ENCODE peak calls at places on chromosomes 5 and 9, in nine cellular contexts. V is adrenal gland, Z is colonic mucosa, O is fibroblast of lung, Q is upper lobe of left lung, L is cardiac muscle cell, I is psoas muscle, T is AG09309, N is IMR-90. S is an unnamed sample.

GRCh38 chr9:133714606-133715294 is 23.4 kb downstream of the SARDH start:
- DNase-seq in V (peak), Z (no peak), O (peak), Q (peak), L (peak), I (peak), T (no peak), N (peak), S (peak)

GRCh38 chr5:81393783-81394718 is at the start of gene ACOT12:
- DNase-seq in V (no peak), Z (no peak), O (peak), Q (peak), L (peak), I (no peak), T (no peak), N (peak), S (no peak)

GRCh38 chr9:18327106-18327505 is 146.8 kb upstream of the ADAMTSL1 start:
- DNase-seq in V (no peak), Z (no peak), O (peak), Q (no peak), L (no peak), I (no peak), T (no peak), N (no peak), S (no peak)

GRCh38 chr9:128554155-128554862 is 1.9 kb downstream of the SPTAN1 start:
- DNase-seq in V (peak), Z (peak), O (peak), Q (no peak), L (peak), I (peak), T (peak), N (peak), S (peak)

GRCh38 chr9:110545705-110546104 is 33.8 kb downstream of the SVEP1 start:
- DNase-seq in V (no peak), Z (no peak), O (peak), Q (no peak), L (no peak), I (no peak), T (no peak), N (peak), S (no peak)

GRCh38 chr9:76394023-76394895 is at the start of gene RFK:
- DNase-seq in V (peak), Z (peak), O (peak), Q (peak), L (peak), I (peak), T (peak), N (peak), S (peak)

GRCh38 chr5:146042628-146043279 is 62.6 kb downstream of the PLAC8L1 start:
- DNase-seq in V (no peak), Z (peak), O (peak), Q (no peak), L (no peak), I (no peak), T (peak), N (peak), S (no peak)

GRCh38 chr5:39371367-39371635 is 7.0 kb upstream of the C9 start:
- DNase-seq in V (no peak), Z (no peak), O (no peak), Q (no peak), L (no peak), I (no peak), T (no peak), N (no peak), S (no peak)

GRCh38 chr9:297104-297794 is 82.6 kb downstream of the DOCK8 start:
- DNase-seq in V (peak), Z (peak), O (no peak), Q (no peak), L (no peak), I (peak), T (no peak), N (no peak), S (no peak)

GRCh38 chr5:136018814-136019777 is 9.7 kb upstream of the TGFBI start:
- DNase-seq in V (peak), Z (peak), O (peak), Q (no peak), L (no peak), I (peak), T (peak), N (peak), S (no peak)

GRCh38 chr5:1464096-1464446 is 18.8 kb upstream of the SLC6A3 start:
- DNase-seq in V (no peak), Z (no peak), O (no peak), Q (no peak), L (no peak), I (no peak), T (no peak), N (no peak), S (no peak)

GRCh38 chr9:19049872-19050636 is 827 bp downstream of the RRAGA start:
- DNase-seq in V (no peak), Z (peak), O (peak), Q (no peak), L (peak), I (no peak), T (no peak), N (peak), S (no peak)

GRCh38 chr9:34035656-34036055 is 13.0 kb downstream of the UBAP2 start:
- DNase-seq in V (no peak), Z (no peak), O (peak), Q (no peak), L (no peak), I (no peak), T (no peak), N (no peak), S (no peak)

GRCh38 chr9:83479765-83480164 is 58.4 kb downstream of the FRMD3 start:
- DNase-seq in V (no peak), Z (no peak), O (no peak), Q (no peak), L (no peak), I (no peak), T (no peak), N (no peak), S (no peak)

GRCh38 chr5:158170060-158170459 is 311.1 kb upstream of the CLINT1 start:
- DNase-seq in V (no peak), Z (peak), O (no peak), Q (no peak), L (no peak), I (no peak), T (no peak), N (no peak), S (no peak)

GRCh38 chr9:110426052-110426709 is 88.5 kb upstream of the TXNDC8 start:
- DNase-seq in V (no peak), Z (no peak), O (peak), Q (no peak), L (no peak), I (no peak), T (no peak), N (peak), S (peak)

GRCh38 chr5:176352116-176352878 is 9.3 kb downstream of the KIAA1191 start:
- DNase-seq in V (peak), Z (no peak), O (peak), Q (no peak), L (no peak), I (no peak), T (no peak), N (peak), S (no peak)

GRCh38 chr5:176359658-176360057 is 1.9 kb downstream of the KIAA1191 start:
- DNase-seq in V (no peak), Z (no peak), O (peak), Q (no peak), L (no peak), I (no peak), T (no peak), N (peak), S (no peak)

GRCh38 chr5:176353533-176353932 is 8.0 kb downstream of the KIAA1191 start:
- DNase-seq in V (no peak), Z (no peak), O (no peak), Q (no peak), L (no peak), I (no peak), T (no peak), N (no peak), S (no peak)

GRCh38 chr5:176356179-176356566 is 5.4 kb downstream of the KIAA1191 start:
- DNase-seq in V (no peak), Z (no peak), O (no peak), Q (no peak), L (no peak), I (no peak), T (no peak), N (no peak), S (no peak)

DNA sequence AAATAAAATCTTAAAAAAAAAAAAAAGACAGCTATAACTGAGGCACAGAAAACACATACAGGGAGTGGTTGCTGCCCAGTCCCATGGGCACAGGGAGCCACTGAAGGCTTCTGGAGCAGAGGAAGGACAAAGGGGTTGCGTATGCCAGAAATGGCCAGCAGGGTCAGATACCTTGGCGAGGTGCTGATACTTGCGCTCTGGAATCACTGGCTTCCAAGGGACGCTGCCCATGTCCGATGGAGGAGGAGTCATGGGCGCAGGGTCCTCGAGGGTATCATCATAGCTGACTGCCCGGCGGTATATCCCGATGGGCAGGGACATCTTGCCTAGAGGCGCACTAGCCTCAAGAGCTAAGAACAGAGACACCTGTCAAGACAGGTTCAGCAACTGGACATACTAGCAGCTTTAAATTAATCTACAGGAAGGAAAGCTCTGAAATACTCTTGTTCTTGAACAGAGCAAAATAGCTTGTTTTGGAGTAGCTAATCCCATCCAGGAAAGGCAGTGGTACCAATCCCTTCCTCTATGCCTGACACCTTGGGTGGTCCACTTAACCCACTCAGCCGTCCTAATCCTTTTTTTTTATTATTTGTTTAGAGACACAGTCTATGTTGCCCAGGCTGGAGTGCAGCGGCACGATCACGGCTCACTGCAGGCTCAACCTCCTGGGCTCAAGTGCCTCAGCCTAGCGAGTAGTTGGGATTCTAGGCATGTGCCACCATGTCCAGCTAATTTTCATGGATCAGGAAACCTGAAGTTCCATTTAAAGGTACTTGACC is 6.0 kb downstream of the KIAA1191 start:
- DNase-seq in V (no peak), Z (no peak), O (no peak), Q (no peak), L (no peak), I (no peak), T (no peak), N (no peak), S (no peak)
- TF ChIP-seq CTCF in V (no peak), Z (no peak), O (no peak), Q (no peak), L (no peak), I (no peak), T (no peak), N (no peak), S (peak)

DNA sequence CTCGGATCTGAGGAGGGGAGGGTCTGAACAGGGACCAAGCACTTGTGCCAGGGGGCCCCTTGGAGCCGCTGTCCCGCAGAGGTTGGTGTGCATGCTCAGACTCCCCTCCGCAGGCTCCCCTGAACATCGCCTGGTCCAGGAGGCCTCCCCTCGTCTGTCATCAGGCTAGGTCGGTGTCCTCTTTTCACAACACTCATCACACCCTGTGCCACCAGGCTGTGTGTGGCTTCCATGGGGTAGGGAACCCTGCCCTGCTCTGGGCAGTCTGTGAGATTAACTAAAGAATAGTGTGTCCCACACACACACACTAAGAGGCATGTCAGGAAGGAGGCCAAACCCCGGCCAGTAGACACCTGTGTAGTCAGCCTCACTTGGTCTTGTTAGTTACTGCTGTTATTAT is 119.3 kb downstream of the C5orf15 start:
- DNase-seq in V (no peak), Z (no peak), O (no peak), Q (no peak), L (no peak), I (no peak), T (no peak), N (no peak), S (no peak)
- H3K4me3 ChIP-seq in V (no peak), Z (no peak), O (no peak), Q (no peak), L (no peak), I (no peak), T (no peak), N (no peak), S (no peak)

DNA sequence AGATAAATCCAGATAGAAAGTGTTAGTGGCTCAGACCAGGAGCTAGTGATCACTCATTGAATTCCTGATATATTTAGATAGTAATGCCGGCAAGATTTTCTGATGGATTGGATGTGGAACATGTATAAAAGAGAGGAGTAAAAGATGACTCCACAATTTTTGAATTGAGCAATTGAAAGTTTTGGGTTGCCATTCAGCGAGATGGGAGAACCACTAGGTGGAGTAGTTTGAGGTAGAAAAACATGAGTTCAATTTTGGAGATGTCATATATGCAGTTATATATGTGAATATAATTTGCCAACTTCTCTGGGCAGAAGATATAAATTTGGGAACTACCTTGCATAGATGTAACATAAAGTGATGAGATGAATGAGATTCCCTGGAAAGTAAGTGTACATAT is 502.5 kb upstream of the SEMA6A start:
- DNase-seq in V (no peak), Z (no peak), O (no peak), Q (no peak), L (no peak), I (no peak), T (no peak), N (no peak), S (no peak)
- TF ChIP-seq CTCF in V (no peak), Z (no peak), O (peak), Q (no peak), L (peak), I (peak), T (no peak), N (no peak), S (peak)

GRCh38 chr9:74056023-74056422 is 441.1 kb upstream of the RORB start:
- DNase-seq in V (no peak), Z (no peak), O (no peak), Q (no peak), L (no peak), I (no peak), T (no peak), N (no peak), S (no peak)
- H3K4me3 ChIP-seq in V (no peak), Z (no peak), O (no peak), Q (no peak), L (no peak), I (no peak), T (no peak), N (no peak), S (no peak)

GRCh38 chr5:36876965-36877666 is 547 bp downstream of the NIPBL start:
- DNase-seq in V (peak), Z (peak), O (peak), Q (peak), L (peak), I (peak), T (no peak), N (peak), S (no peak)
- TF ChIP-seq CTCF in V (no peak), Z (no peak), O (no peak), Q (peak), L (no peak), I (no peak), T (no peak), N (no peak), S (no peak)

DNA sequence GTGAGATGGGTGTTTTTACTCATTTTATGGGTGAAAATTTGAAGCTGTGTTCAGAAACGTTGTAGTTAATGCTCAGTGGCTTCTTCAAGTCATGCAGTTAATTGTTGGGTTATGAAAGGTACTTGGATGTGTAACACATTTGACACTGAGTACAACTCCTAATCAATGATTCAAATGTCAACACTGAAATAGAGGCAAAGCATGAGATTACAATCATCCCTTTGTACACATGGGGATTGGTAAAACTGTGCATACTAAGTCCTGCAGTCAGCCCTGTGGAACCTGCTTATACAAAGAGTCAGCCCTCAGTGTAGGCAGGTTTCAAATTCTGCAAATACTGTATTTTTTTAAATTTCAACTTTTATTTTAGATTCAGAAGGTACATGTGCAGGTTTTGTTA is 3.3 kb downstream of the ABLIM3 start:
- DNase-seq in V (no peak), Z (no peak), O (no peak), Q (no peak), L (no peak), I (no peak), T (no peak), N (no peak), S (no peak)
- H3K4me3 ChIP-seq in V (no peak), Z (no peak), O (peak), Q (peak), L (no peak), I (peak), T (no peak), N (no peak), S (no peak)